ENCODE peak calls at places on chromosomes 16 and 17, in nine cellular contexts. V is A549, L is ovary, D is sigmoid colon, U is H1, O is tibial nerve, J is transverse colon, Y is esophagus muscularis mucosa, G is stomach. F is an unnamed sample.

GRCh38 chr16:89522287-89522686 is 14.1 kb downstream of the SPG7 start:
- DNase-seq in L (no peak), V (no peak), U (no peak), G (no peak), J (no peak), Y (no peak), D (no peak), O (no peak), F (no peak)

GRCh38 chr16:68642047-68642435 is 3.1 kb upstream of the CDH3 start:
- DNase-seq in D (no peak), O (no peak), V (no peak), J (no peak), L (no peak), U (no peak), G (no peak), Y (no peak), F (no peak)

GRCh38 chr17:47742319-47743181 is 9.5 kb downstream of the TBX21 start:
- DNase-seq in J (no peak), G (no peak), V (no peak), D (peak), O (no peak), Y (no peak), U (peak), L (no peak), F (peak)

GRCh38 chr16:69443809-69444611 is 19.6 kb downstream of the CYB5B start:
- DNase-seq in Y (no peak), G (no peak), V (no peak), U (no peak), O (no peak), D (peak), L (peak), J (peak), F (peak)

GRCh38 chr16:88926374-88926990 is 50.5 kb downstream of the CBFA2T3 start:
- DNase-seq in V (no peak), G (no peak), J (no peak), L (no peak), U (no peak), Y (no peak), O (no peak), D (no peak), F (no peak)

GRCh38 chr16:10266809-10267208 is 84.6 kb upstream of the GRIN2A start:
- DNase-seq in D (no peak), J (no peak), U (no peak), G (no peak), Y (no peak), O (no peak), V (no peak), L (no peak), F (no peak)

GRCh38 chr17:63722403-63722802 is 19.2 kb downstream of the STRADA start:
- DNase-seq in V (no peak), U (no peak), J (no peak), D (no peak), G (no peak), Y (no peak), O (no peak), L (no peak), F (no peak)

GRCh38 chr17:82871056-82871775 is 31.4 kb upstream of the ZNF750 start:
- DNase-seq in G (no peak), D (no peak), J (no peak), Y (no peak), O (no peak), U (no peak), V (no peak), L (no peak), F (no peak)

GRCh38 chr16:75624921-75625334 is 1.8 kb upstream of the ADAT1 start:
- DNase-seq in V (peak), Y (no peak), U (no peak), O (no peak), D (no peak), G (no peak), J (no peak), L (no peak), F (no peak)

DNA sequence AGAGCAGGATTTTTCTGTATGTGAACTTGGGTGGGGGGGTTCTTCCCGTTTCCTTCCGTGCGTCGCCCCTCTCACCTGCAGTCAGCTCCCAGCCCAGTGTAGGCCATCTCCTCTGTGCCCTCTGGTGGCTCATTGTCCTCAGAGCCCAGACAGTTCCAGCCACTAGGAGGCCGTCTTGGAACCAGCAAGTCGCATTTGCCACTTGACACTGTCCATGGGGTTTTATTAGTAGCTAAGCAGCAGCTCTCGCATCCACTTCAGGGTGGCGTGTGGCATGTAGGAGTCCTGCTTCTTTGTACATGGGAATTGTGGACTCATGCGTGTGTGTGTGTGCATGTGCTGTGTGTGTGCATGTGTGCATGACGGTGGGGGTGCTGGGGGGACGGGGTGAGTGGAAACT is 74.0 kb downstream of the SEC14L1 start:
- DNase-seq in J (peak), V (peak), D (peak), U (peak), Y (no peak), L (no peak), O (no peak), G (peak), F (peak)
- TF ChIP-seq CTCF in J (peak), V (peak), D (no peak), U (peak), Y (peak), L (no peak), O (peak), G (no peak), F (peak)

DNA sequence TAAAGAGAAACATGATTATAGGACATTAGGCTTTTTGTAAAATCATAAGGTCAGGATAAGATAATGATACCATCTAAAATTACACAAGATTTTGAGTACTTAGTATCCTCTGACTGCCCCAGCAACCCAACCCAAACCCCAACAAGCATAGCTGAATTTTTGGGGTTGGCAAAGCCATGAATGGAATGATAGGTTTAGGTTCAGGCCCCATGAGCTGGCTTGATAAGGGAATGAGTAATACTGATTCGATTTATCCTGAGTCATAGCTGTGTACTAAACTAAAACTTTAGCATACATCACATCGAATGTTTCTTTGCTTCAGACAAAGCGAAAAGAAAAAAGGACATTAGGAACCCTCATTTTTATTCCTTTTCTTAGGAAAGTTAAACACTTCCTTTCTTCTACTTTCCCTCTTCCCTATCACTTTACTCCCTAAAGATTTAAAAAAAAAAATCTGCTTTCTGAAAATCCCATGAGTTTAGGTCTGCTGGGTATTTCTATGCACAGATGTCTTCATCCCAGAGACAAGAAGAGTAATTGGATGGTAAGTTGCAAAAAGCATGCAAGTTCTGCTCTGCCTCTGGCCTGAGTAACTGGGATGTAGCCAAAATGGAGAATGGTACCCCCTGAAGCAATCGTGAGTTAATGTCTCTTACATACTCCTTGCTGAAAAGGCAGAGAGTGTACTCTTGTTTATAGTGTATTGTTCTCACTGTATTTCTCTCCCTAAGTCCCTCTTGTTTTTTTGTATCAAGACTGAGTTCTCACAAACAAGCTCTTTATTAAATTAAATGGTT is 259.3 kb downstream of the IRX3 start:
- DNase-seq in D (no peak), J (no peak), V (no peak), G (no peak), Y (no peak), L (no peak), U (no peak), O (no peak), F (no peak)
- TF ChIP-seq EP300 in D (no peak), J (no peak), V (no peak), G (no peak), Y (no peak), L (no peak), U (no peak), O (no peak), F (no peak)

DNA sequence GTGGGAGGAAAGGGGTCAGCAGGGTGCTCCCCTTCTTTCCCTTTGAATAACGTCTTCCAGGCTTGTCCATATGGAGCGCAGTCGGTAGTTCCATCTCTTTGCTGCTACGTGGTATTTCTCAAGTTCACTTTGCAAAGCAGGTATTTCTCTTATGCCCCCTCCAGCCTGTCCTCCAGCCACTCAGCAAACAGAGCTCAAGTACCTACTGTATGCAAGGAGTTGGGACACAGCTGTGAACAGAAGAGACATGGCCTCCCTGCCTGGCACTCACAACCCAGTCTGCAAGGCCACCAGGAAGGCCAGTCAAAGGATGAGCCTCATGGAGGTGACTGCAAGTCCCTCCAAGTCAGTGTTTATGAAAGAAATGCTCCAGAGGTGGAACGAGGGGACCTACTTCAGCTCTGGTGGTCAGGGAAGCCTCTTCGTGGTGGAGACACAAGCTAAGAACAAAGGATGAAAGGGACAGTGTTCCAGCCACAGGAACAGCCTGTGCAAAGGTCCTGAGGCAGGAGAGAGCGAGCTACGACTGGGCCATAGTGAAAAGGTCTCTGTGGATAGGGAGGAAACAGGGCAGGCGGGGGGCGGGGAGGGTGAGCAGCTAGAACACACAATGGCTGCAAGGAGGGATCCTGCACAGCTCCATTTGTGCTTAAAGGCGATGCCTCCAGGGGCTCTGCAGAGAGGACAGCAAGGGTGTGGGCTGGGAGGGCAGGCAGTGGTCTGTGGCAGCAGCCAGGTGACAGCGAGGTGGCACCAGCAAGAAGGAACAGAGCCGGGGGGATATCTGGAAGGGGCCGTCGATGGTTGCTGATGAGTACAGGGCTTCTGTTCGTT is 32.6 kb downstream of the PPL start:
- DNase-seq in L (no peak), V (no peak), U (no peak), Y (no peak), G (no peak), J (no peak), D (no peak), O (no peak), F (no peak)
- TF ChIP-seq CTCF in L (no peak), V (no peak), U (no peak), Y (no peak), G (no peak), J (no peak), D (no peak), O (no peak), F (no peak)

GRCh38 chr17:79907855-79908254 is 68.6 kb upstream of the CBX4 start:
- DNase-seq in V (no peak), G (no peak), L (no peak), J (peak), Y (no peak), U (no peak), D (no peak), O (no peak), F (no peak)
- TF ChIP-seq EP300 in V (no peak), G (no peak), L (no peak), J (no peak), Y (no peak), U (no peak), D (no peak), O (no peak), F (no peak)

GRCh38 chr17:80047176-80047575 is 10.7 kb downstream of the CCDC40 start:
- DNase-seq in J (no peak), L (no peak), Y (no peak), G (no peak), V (no peak), U (no peak), O (no peak), D (no peak), F (no peak)
- TF ChIP-seq CTCF in J (no peak), L (no peak), Y (no peak), G (no peak), V (no peak), U (no peak), O (no peak), D (no peak), F (no peak)

F was measured in suprapubic skin.